ENCODE peak calls at places on chromosomes 3 and 15, in ten cellular contexts. One of them, this sample, is unnamed.

GRCh38 chr3:29686889-29687592 is 406.2 kb downstream of the RBMS3 start:
- DNase-seq in A549: no peak
- DNase-seq in AG04449: no peak
- DNase-seq in breast epithelium: no peak
- DNase-seq in NB4: no peak
- DNase-seq in AG04450: no peak
- DNase-seq in spleen: no peak
- DNase-seq in astrocyte of the spinal cord: peak; percentile 91
- DNase-seq in GM23338: no peak
- DNase-seq in cardiac muscle cell: no peak
- DNase-seq in this sample: no peak

GRCh38 chr3:52039846-52040245 is 16.5 kb downstream of the DUSP7 start:
- DNase-seq in GM23338: no peak
- DNase-seq in astrocyte of the spinal cord: peak; percentile 28
- DNase-seq in breast epithelium: peak; percentile 95
- DNase-seq in spleen: no peak
- DNase-seq in AG04450: no peak
- DNase-seq in A549: no peak
- DNase-seq in AG04449: no peak
- DNase-seq in NB4: no peak
- DNase-seq in cardiac muscle cell: no peak
- DNase-seq in this sample: no peak

GRCh38 chr3:46947981-46948791 is 28.4 kb downstream of the CCDC12 start:
- DNase-seq in GM23338: no peak
- DNase-seq in NB4: peak; percentile 88
- DNase-seq in cardiac muscle cell: no peak
- DNase-seq in spleen: peak; percentile 82
- DNase-seq in astrocyte of the spinal cord: no peak
- DNase-seq in AG04450: no peak
- DNase-seq in breast epithelium: no peak
- DNase-seq in A549: peak; percentile 89
- DNase-seq in AG04449: no peak
- DNase-seq in this sample: no peak

GRCh38 chr3:27877122-27878011 is 155.2 kb upstream of the EOMES start:
- DNase-seq in GM23338: peak; percentile 58
- DNase-seq in breast epithelium: no peak
- DNase-seq in AG04450: no peak
- DNase-seq in A549: no peak
- DNase-seq in cardiac muscle cell: no peak
- DNase-seq in AG04449: no peak
- DNase-seq in astrocyte of the spinal cord: no peak
- DNase-seq in spleen: no peak
- DNase-seq in NB4: no peak
- DNase-seq in this sample: no peak

GRCh38 chr3:124592658-124593441 is 137.4 kb upstream of the UMPS start:
- DNase-seq in A549: no peak
- DNase-seq in cardiac muscle cell: no peak
- DNase-seq in GM23338: peak; percentile 72
- DNase-seq in breast epithelium: peak; percentile 43
- DNase-seq in AG04450: no peak
- DNase-seq in AG04449: no peak
- DNase-seq in astrocyte of the spinal cord: no peak
- DNase-seq in spleen: no peak
- DNase-seq in NB4: no peak
- DNase-seq in this sample: no peak

GRCh38 chr3:149965278-149965677 is 5.4 kb downstream of the PFN2 start:
- DNase-seq in spleen: no peak
- DNase-seq in NB4: peak; percentile 49
- DNase-seq in GM23338: no peak
- DNase-seq in cardiac muscle cell: no peak
- DNase-seq in breast epithelium: no peak
- DNase-seq in AG04450: no peak
- DNase-seq in AG04449: no peak
- DNase-seq in astrocyte of the spinal cord: no peak
- DNase-seq in A549: no peak
- DNase-seq in this sample: no peak

GRCh38 chr3:4977001-4977888 is 2.0 kb upstream of the BHLHE40 start:
- DNase-seq in A549: peak; percentile 88
- DNase-seq in astrocyte of the spinal cord: peak; percentile 92
- DNase-seq in AG04449: no peak
- DNase-seq in spleen: peak; percentile 93
- DNase-seq in cardiac muscle cell: peak; percentile 80
- DNase-seq in AG04450: no peak
- DNase-seq in breast epithelium: peak; percentile 62
- DNase-seq in GM23338: peak; percentile 71
- DNase-seq in NB4: peak; percentile 91
- DNase-seq in this sample: no peak

GRCh38 chr3:37806505-37807291 is 55.0 kb upstream of the CTDSPL start:
- DNase-seq in breast epithelium: no peak
- DNase-seq in NB4: no peak
- DNase-seq in GM23338: no peak
- DNase-seq in AG04450: no peak
- DNase-seq in A549: no peak
- DNase-seq in spleen: no peak
- DNase-seq in astrocyte of the spinal cord: no peak
- DNase-seq in AG04449: no peak
- DNase-seq in cardiac muscle cell: no peak
- DNase-seq in this sample: no peak

GRCh38 chr3:5226783-5227182 is 39.3 kb downstream of the EDEM1 start:
- DNase-seq in GM23338: peak; percentile 28
- DNase-seq in breast epithelium: no peak
- DNase-seq in AG04449: peak; percentile 7
- DNase-seq in cardiac muscle cell: peak; percentile 24
- DNase-seq in spleen: no peak
- DNase-seq in astrocyte of the spinal cord: peak; percentile 43
- DNase-seq in NB4: peak; percentile 50
- DNase-seq in AG04450: no peak
- DNase-seq in A549: peak; percentile 29
- DNase-seq in this sample: no peak

GRCh38 chr15:77596821-77597803 is 35.6 kb downstream of the LINGO1 start:
- DNase-seq in breast epithelium: no peak
- DNase-seq in NB4: no peak
- DNase-seq in cardiac muscle cell: no peak
- DNase-seq in astrocyte of the spinal cord: no peak
- DNase-seq in AG04449: no peak
- DNase-seq in spleen: no peak
- DNase-seq in A549: no peak
- DNase-seq in AG04450: no peak
- DNase-seq in GM23338: no peak
- DNase-seq in this sample: no peak

GRCh38 chr3:149934524-149934923 is 36.2 kb downstream of the PFN2 start:
- DNase-seq in cardiac muscle cell: no peak
- DNase-seq in GM23338: no peak
- DNase-seq in NB4: peak; percentile 50
- DNase-seq in spleen: no peak
- DNase-seq in AG04450: peak; percentile 47
- DNase-seq in A549: no peak
- DNase-seq in astrocyte of the spinal cord: peak; percentile 48
- DNase-seq in breast epithelium: no peak
- DNase-seq in AG04449: peak; percentile 61
- DNase-seq in this sample: no peak

DNA sequence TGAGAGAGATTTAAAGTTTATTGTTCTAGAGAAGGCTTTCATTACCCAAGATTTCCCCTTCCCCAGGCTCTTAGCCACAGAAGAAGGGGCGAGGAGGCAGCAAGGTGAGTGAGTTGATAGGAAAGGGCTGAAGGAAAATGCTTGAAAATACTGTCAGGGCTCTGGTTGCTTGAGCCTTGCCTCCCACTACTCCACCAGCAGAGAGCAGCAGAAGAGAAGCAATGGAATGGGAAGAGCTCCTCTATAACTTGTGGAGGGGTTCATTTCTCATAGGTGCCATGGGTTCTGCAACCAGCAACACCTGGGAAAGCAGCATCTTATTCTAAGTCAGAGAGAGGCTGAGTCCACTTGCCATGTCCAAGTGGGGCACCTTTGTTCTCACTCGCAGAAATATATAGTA is 184.0 kb upstream of the CNTN6 start:
- DNase-seq in spleen: no peak
- DNase-seq in GM23338: peak; percentile 62
- DNase-seq in A549: no peak
- DNase-seq in AG04449: no peak
- DNase-seq in cardiac muscle cell: peak; percentile 23
- DNase-seq in astrocyte of the spinal cord: no peak
- DNase-seq in AG04450: no peak
- DNase-seq in NB4: peak; percentile 2
- DNase-seq in breast epithelium: no peak
- DNase-seq in this sample: no peak
- TF ChIP-seq CTCF in spleen: no peak
- TF ChIP-seq CTCF in GM23338: peak; percentile 87
- TF ChIP-seq CTCF in A549: no peak
- TF ChIP-seq CTCF in AG04449: no peak
- TF ChIP-seq CTCF in cardiac muscle cell: no peak
- TF ChIP-seq CTCF in astrocyte of the spinal cord: peak; percentile 19
- TF ChIP-seq CTCF in AG04450: no peak
- TF ChIP-seq CTCF in NB4: peak; percentile 6
- TF ChIP-seq CTCF in breast epithelium: no peak
- TF ChIP-seq CTCF in this sample: no peak

DNA sequence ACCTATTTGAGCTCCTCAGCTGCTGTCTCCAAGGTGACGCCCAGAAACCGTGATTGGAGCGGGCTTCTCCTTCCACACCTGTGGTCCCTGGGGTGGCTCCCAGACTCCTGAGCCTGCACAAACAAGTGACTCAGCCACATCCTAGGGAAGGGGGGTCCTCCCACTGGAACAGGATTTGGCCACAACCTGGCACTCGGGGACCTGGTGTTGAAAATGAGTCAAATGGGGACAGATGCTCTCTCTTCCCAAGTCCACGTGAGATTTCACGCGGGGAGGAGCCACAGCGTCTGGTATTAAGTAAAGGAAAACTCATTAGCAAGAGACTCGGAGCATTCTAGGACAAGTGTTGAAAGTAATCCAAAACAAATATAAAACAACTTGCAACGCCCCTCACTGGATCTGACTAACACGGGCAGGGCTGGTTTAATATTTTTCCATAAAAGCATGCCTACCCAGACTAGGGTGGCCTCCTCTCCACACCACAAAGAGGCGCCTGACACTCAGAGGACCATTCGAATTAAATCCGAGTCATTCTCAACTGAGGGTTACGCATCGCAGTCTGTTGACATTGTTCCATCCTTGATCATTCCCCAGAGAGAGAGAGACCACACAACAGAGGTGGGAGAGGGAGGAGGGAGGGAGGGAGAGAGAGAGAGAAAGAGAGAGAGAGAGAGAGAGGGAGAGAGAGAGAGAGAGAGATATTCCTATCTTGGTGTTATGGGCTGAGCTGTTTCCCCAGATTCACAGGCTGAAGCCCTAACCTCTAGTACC is 74.4 kb downstream of the MGLL start:
- DNase-seq in AG04450: peak; percentile 69
- DNase-seq in cardiac muscle cell: no peak
- DNase-seq in NB4: peak; percentile 27
- DNase-seq in astrocyte of the spinal cord: peak; percentile 92
- DNase-seq in spleen: peak; percentile 53
- DNase-seq in GM23338: no peak
- DNase-seq in AG04449: peak; percentile 86
- DNase-seq in A549: peak; percentile 96
- DNase-seq in breast epithelium: peak; percentile 52
- DNase-seq in this sample: no peak
- TF ChIP-seq CTCF in AG04450: peak; percentile 3
- TF ChIP-seq CTCF in cardiac muscle cell: peak; percentile 21
- TF ChIP-seq CTCF in NB4: no peak
- TF ChIP-seq CTCF in astrocyte of the spinal cord: peak; percentile 32
- TF ChIP-seq CTCF in spleen: no peak
- TF ChIP-seq CTCF in GM23338: no peak
- TF ChIP-seq CTCF in AG04449: no peak
- TF ChIP-seq CTCF in A549: peak; percentile 38
- TF ChIP-seq CTCF in breast epithelium: no peak
- TF ChIP-seq CTCF in this sample: no peak

GRCh38 chr15:81098349-81098748 is 35.7 kb upstream of the CFAP161 start:
- DNase-seq in NB4: no peak
- DNase-seq in astrocyte of the spinal cord: no peak
- DNase-seq in A549: no peak
- DNase-seq in breast epithelium: no peak
- DNase-seq in GM23338: no peak
- DNase-seq in AG04449: no peak
- DNase-seq in cardiac muscle cell: no peak
- DNase-seq in spleen: no peak
- DNase-seq in AG04450: no peak
- DNase-seq in this sample: no peak

GRCh38 chr15:81095690-81096365 is 38.2 kb upstream of the CFAP161 start:
- DNase-seq in spleen: no peak
- DNase-seq in breast epithelium: no peak
- DNase-seq in AG04449: no peak
- DNase-seq in NB4: no peak
- DNase-seq in GM23338: no peak
- DNase-seq in astrocyte of the spinal cord: no peak
- DNase-seq in A549: no peak
- DNase-seq in AG04450: no peak
- DNase-seq in cardiac muscle cell: no peak
- DNase-seq in this sample: no peak

GRCh38 chr15:81097893-81098280 is 36.2 kb upstream of the CFAP161 start:
- DNase-seq in AG04450: no peak
- DNase-seq in spleen: no peak
- DNase-seq in A549: no peak
- DNase-seq in breast epithelium: no peak
- DNase-seq in cardiac muscle cell: no peak
- DNase-seq in NB4: no peak
- DNase-seq in astrocyte of the spinal cord: no peak
- DNase-seq in AG04449: no peak
- DNase-seq in GM23338: no peak
- DNase-seq in this sample: no peak

GRCh38 chr15:81096398-81096797 is 37.7 kb upstream of the CFAP161 start:
- DNase-seq in NB4: no peak
- DNase-seq in A549: no peak
- DNase-seq in cardiac muscle cell: no peak
- DNase-seq in AG04449: no peak
- DNase-seq in breast epithelium: no peak
- DNase-seq in AG04450: no peak
- DNase-seq in astrocyte of the spinal cord: no peak
- DNase-seq in GM23338: no peak
- DNase-seq in spleen: no peak
- DNase-seq in this sample: no peak

GRCh38 chr15:81097116-81097892 is 36.8 kb upstream of the CFAP161 start:
- DNase-seq in astrocyte of the spinal cord: no peak
- DNase-seq in NB4: no peak
- DNase-seq in cardiac muscle cell: no peak
- DNase-seq in spleen: no peak
- DNase-seq in AG04450: no peak
- DNase-seq in breast epithelium: no peak
- DNase-seq in GM23338: no peak
- DNase-seq in A549: no peak
- DNase-seq in AG04449: no peak
- DNase-seq in this sample: no peak
- TF ChIP-seq CTCF in astrocyte of the spinal cord: no peak
- TF ChIP-seq CTCF in NB4: no peak
- TF ChIP-seq CTCF in cardiac muscle cell: no peak
- TF ChIP-seq CTCF in spleen: no peak
- TF ChIP-seq CTCF in AG04450: no peak
- TF ChIP-seq CTCF in breast epithelium: no peak
- TF ChIP-seq CTCF in GM23338: no peak
- TF ChIP-seq CTCF in A549: no peak
- TF ChIP-seq CTCF in AG04449: no peak
- TF ChIP-seq CTCF in this sample: no peak

DNA sequence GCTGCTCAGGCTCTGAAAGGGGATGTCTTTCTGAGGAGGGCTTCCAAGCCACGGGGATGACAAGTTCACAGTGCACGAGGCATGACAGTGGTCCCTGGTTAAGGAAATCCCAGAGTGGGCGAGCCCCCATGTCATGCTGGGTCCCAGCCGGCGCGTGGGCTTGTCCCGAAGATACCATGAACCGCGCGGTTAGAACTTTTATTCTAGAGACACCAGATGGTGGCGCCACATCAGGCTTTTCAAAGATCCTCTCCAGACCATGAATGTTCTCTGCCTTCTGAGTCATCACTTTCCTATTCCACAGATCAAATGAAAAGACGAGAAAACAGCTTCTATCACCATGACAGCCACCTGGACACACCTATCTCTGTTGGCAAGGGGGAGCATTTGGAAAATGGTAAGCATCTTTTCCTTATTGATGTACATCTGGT is 227.8 kb upstream of the LYSMD4 start:
- DNase-seq in GM23338: peak; percentile 79
- DNase-seq in breast epithelium: no peak
- DNase-seq in AG04450: no peak
- DNase-seq in A549: peak; percentile 34
- DNase-seq in NB4: peak; percentile 39
- DNase-seq in cardiac muscle cell: peak; percentile 20
- DNase-seq in spleen: peak; percentile 41
- DNase-seq in astrocyte of the spinal cord: peak; percentile 49
- DNase-seq in AG04449: no peak
- DNase-seq in this sample: no peak
- TF ChIP-seq CTCF in GM23338: peak; percentile 67
- TF ChIP-seq CTCF in breast epithelium: no peak
- TF ChIP-seq CTCF in AG04450: no peak
- TF ChIP-seq CTCF in A549: peak; percentile 9
- TF ChIP-seq CTCF in NB4: peak; percentile 36
- TF ChIP-seq CTCF in cardiac muscle cell: peak; percentile 51
- TF ChIP-seq CTCF in spleen: no peak
- TF ChIP-seq CTCF in astrocyte of the spinal cord: peak; percentile 37
- TF ChIP-seq CTCF in AG04449: no peak
- TF ChIP-seq CTCF in this sample: no peak

This sample was measured in omental fat pad.